ENCODE peak calls at places on chromosomes 4 and X, in seven cellular contexts. O is IMR-90, U is mesenchymal stem cell, F is neuronal stem cell, X is H9, L is mesendoderm, Z is trophoblast cell. K is an unnamed sample.
A peak's percentile ranks its signal among the peaks of the same experiment; 100 is the strongest.

GRCh38 chrX:115017455-115017854 is at the start of gene IL13RA2:
- DNase-seq in O (no peak), U (peak; percentile 8), F (no peak), X (no peak), L (peak; percentile 27), Z (peak; percentile 58), K (no peak)

GRCh38 chrX:45024501-45024900 is 151.5 kb downstream of the KDM6A start:
- DNase-seq in O (no peak), U (no peak), F (no peak), X (no peak), L (no peak), Z (no peak), K (no peak)

GRCh38 chrX:155329293-155329692 is 5.1 kb downstream of the CLIC2 start:
- DNase-seq in O (no peak), U (no peak), F (no peak), X (no peak), L (no peak), Z (no peak), K (no peak)

GRCh38 chr4:148442830-148443549 is 776 bp upstream of the NR3C2 start:
- DNase-seq in O (no peak), U (no peak), F (no peak), X (no peak), L (no peak), Z (no peak), K (no peak)

GRCh38 chrX:116317409-116317808 is 119.0 kb upstream of the SLC6A14 start:
- DNase-seq in O (no peak), U (peak; percentile 56), F (no peak), X (no peak), L (peak; percentile 14), Z (no peak), K (no peak)

GRCh38 chrX:151370906-151371305 is 26.1 kb upstream of the VMA21 start:
- DNase-seq in O (no peak), U (no peak), F (no peak), X (peak; percentile 76), L (peak; percentile 59), Z (peak; percentile 8), K (no peak)

GRCh38 chr4:89021678-89022077 is 35.3 kb downstream of the FAM13A start:
- DNase-seq in O (no peak), U (no peak), F (no peak), X (no peak), L (no peak), Z (no peak), K (no peak)

GRCh38 chr4:5459236-5459635 is 249.1 kb downstream of the EVC2 start:
- DNase-seq in O (no peak), U (no peak), F (no peak), X (no peak), L (no peak), Z (no peak), K (no peak)

GRCh38 chrX:38987135-38987780 is 186.0 kb downstream of the MID1IP1 start:
- DNase-seq in O (peak; percentile 8), U (no peak), F (no peak), X (no peak), L (no peak), Z (no peak), K (no peak)

GRCh38 chr4:15078682-15079642 is 76.7 kb downstream of the CPEB2 start:
- DNase-seq in O (peak; percentile 57), U (peak; percentile 27), F (no peak), X (no peak), L (no peak), Z (peak; percentile 18), K (no peak)

GRCh38 chr4:109676886-109677285 is 26.4 kb downstream of the CASP6 start:
- DNase-seq in O (no peak), U (no peak), F (no peak), X (no peak), L (no peak), Z (peak; percentile 2), K (no peak)

GRCh38 chrX:147850875-147851274 is 60.8 kb upstream of the FMR1 start:
- DNase-seq in O (no peak), U (no peak), F (no peak), X (no peak), L (no peak), Z (peak; percentile 33), K (no peak)

GRCh38 chr4:72909461-72909860 is 160.1 kb downstream of the COX18 start:
- DNase-seq in O (no peak), U (no peak), F (no peak), X (peak; percentile 48), L (peak; percentile 66), Z (peak; percentile 65), K (no peak)

GRCh38 chr4:46404961-46405360 is 15.0 kb upstream of the GABRA2 start:
- DNase-seq in O (peak; percentile 59), U (peak; percentile 81), F (no peak), X (peak; percentile 81), L (peak; percentile 94), Z (no peak), K (no peak)

GRCh38 chrX:41737065-41737464 is 13.1 kb downstream of the GPR82 start:
- DNase-seq in O (no peak), U (no peak), F (no peak), X (no peak), L (no peak), Z (peak; percentile 28), K (no peak)

GRCh38 chr4:48779095-48779997 is 733 bp downstream of the FRYL start:
- DNase-seq in O (peak; percentile 54), U (peak; percentile 71), F (peak; percentile 67), X (peak; percentile 40), L (peak; percentile 61), Z (peak; percentile 64), K (no peak)

GRCh38 chrX:18353931-18354368 is 538 bp downstream of the SCML2 start:
- DNase-seq in O (no peak), U (no peak), F (peak; percentile 11), X (peak; percentile 54), L (peak; percentile 52), Z (no peak), K (no peak)

GRCh38 chrX:18351774-18352173 is 2.7 kb downstream of the SCML2 start:
- DNase-seq in O (no peak), U (no peak), F (no peak), X (no peak), L (no peak), Z (no peak), K (no peak)

GRCh38 chr4:119246177-119246576 is 33.7 kb downstream of the USP53 start:
- DNase-seq in O (no peak), U (no peak), F (no peak), X (no peak), L (no peak), Z (no peak), K (no peak)

DNA sequence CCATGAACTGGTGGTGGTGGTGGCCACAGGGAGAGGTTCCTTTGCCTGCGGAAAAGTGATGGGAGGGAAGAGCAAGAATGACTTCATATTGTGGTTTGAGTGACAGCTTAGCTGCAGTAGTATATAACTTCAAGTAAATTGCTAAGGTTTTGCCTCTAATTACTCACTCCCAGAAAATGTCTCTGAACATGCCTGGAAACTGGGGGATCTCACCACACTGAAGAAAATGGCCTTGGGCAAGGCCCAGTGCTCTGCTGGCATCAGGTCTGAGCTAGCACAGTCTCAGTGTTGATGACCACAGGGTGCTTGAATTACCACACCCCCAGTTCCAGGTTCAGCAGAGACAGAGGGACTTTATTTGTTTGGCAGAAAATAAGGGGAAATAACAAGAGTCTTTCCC is 2085.4 kb downstream of the ARAP2 start:
- DNase-seq in O (peak; percentile 27), U (no peak), F (no peak), X (no peak), L (no peak), Z (no peak), K (no peak)
- H3K23ac ChIP-seq in O (no peak overlapping the region), U (peak overlapping the region; percentile 63), F (no peak overlapping the region), X (no peak overlapping the region), L (no peak overlapping the region), Z (no peak overlapping the region), K (no peak overlapping the region)

GRCh38 chr4:173169428-173170209 is 1.0 kb downstream of the GALNT7 start:
- DNase-seq in O (peak; percentile 62), U (peak; percentile 73), F (peak; percentile 70), X (peak; percentile 64), L (peak; percentile 86), Z (peak; percentile 71), K (no peak)

GRCh38 chr4:173169178-173169427 is 492 bp downstream of the GALNT7 start:
- DNase-seq in O (no peak), U (no peak), F (no peak), X (no peak), L (no peak), Z (no peak), K (no peak)

GRCh38 chr4:173167793-173168395 is 717 bp upstream of the GALNT7 start:
- DNase-seq in O (peak; percentile 30), U (peak; percentile 53), F (no peak), X (peak; percentile 66), L (peak; percentile 81), Z (peak; percentile 42), K (no peak)

GRCh38 chr4:173170210-173170778 is 1.7 kb downstream of the GALNT7 start:
- DNase-seq in O (no peak), U (peak; percentile 40), F (no peak), X (no peak), L (peak; percentile 68), Z (peak; percentile 29), K (no peak)

GRCh38 chr4:173168396-173169177 is at the start of gene GALNT7:
- DNase-seq in O (peak; percentile 52), U (peak; percentile 69), F (peak; percentile 68), X (peak; percentile 88), L (peak; percentile 95), Z (peak; percentile 59), K (peak; percentile 54)
- H3K23ac ChIP-seq in O (peak within 1 kb of the TSS; percentile 93), U (peak within 1 kb of the TSS; percentile 72), F (peak within 1 kb of the TSS; percentile 96), X (no peak within 1 kb of the TSS), L (no peak within 1 kb of the TSS), Z (no peak within 1 kb of the TSS), K (no peak within 1 kb of the TSS)

GRCh38 chr4:156408749-156409148 is 455.1 kb upstream of the CTSO start:
- DNase-seq in O (peak; percentile 8), U (no peak), F (no peak), X (no peak), L (no peak), Z (no peak), K (no peak)
- H3K23ac ChIP-seq in O (no peak overlapping the region), U (no peak overlapping the region), F (no peak overlapping the region), X (no peak overlapping the region), L (no peak overlapping the region), Z (no peak overlapping the region), K (no peak overlapping the region)

GRCh38 chr4:38621831-38622230 is 42.2 kb upstream of the KLF3 start:
- DNase-seq in O (no peak), U (no peak), F (no peak), X (no peak), L (no peak), Z (no peak), K (peak; percentile 8)

GRCh38 chr4:38620025-38620424 is 44.0 kb upstream of the KLF3 start:
- DNase-seq in O (no peak), U (no peak), F (no peak), X (no peak), L (no peak), Z (peak; percentile 59), K (no peak)

GRCh38 chr4:38618510-38618909 is 45.5 kb upstream of the KLF3 start:
- DNase-seq in O (no peak), U (no peak), F (no peak), X (no peak), L (no peak), Z (peak; percentile 66), K (no peak)

GRCh38 chr4:38621004-38621684 is 42.9 kb upstream of the KLF3 start:
- DNase-seq in O (peak; percentile 87), U (peak; percentile 84), F (no peak), X (no peak), L (no peak), Z (peak; percentile 98), K (no peak)

DNA sequence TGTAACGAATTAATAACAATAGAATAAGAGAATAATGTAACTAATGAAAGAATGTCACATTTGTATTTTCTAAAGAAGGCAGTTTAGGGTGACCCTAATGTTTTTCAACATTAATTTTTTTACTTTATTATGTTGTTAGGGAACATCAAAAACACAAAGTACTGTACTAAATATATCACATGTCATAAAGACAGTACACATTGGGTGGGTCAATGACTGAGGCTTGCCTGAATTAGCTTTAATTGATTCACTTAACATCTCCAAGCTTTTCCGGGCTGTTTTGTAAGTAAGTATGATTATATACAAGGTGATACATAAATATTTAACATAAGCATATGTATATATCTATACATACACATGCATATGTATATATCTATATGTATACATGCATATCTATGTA is 43.5 kb upstream of the KLF3 start:
- DNase-seq in O (no peak), U (no peak), F (no peak), X (no peak), L (no peak), Z (no peak), K (no peak)
- H3K23ac ChIP-seq in O (no peak overlapping the region), U (no peak overlapping the region), F (no peak overlapping the region), X (no peak overlapping the region), L (no peak overlapping the region), Z (no peak overlapping the region), K (no peak overlapping the region)